ENCODE peak calls at places on chromosomes 4 and X, in eight cellular contexts. C is body of pancreas, J is heart right ventricle, X is aorta, Z is astrocyte of the spinal cord, L is NCI-H2029, S is NCI-H1092, H is substantia nigra. B is an unnamed sample.

GRCh38 chrX:30930679-30931078 is 41.6 kb upstream of the TAB3 start:
- DNase-seq in H (no peak), S (no peak), J (no peak), C (no peak), Z (no peak), X (no peak), L (no peak), B (no peak)

GRCh38 chr4:97507587-97508245 is 635.6 kb downstream of the STPG2 start:
- DNase-seq in L (no peak), X (no peak), J (no peak), C (no peak), H (no peak), Z (peak), S (no peak), B (no peak)

GRCh38 chr4:37641886-37642849 is 44.0 kb downstream of the RELL1 start:
- DNase-seq in J (no peak), C (no peak), Z (no peak), H (no peak), L (no peak), S (no peak), X (no peak), B (no peak)

GRCh38 chr4:138851626-138852443 is 163.7 kb upstream of the NOCT start:
- DNase-seq in C (no peak), Z (peak), L (no peak), X (no peak), J (no peak), H (no peak), S (peak), B (no peak)

GRCh38 chrX:92213781-92214180 is 434.6 kb downstream of the PCDH11X start:
- DNase-seq in L (no peak), X (no peak), C (no peak), Z (peak), S (no peak), H (no peak), J (no peak), B (no peak)

GRCh38 chr4:112633477-112634235 is 3.1 kb downstream of the ZGRF1 start:
- DNase-seq in Z (peak), C (no peak), L (no peak), S (peak), X (no peak), J (no peak), H (no peak), B (no peak)

GRCh38 chr4:79597266-79597665 is 189.2 kb upstream of the GK2 start:
- DNase-seq in S (no peak), H (no peak), J (no peak), C (no peak), L (no peak), Z (peak), X (no peak), B (no peak)

GRCh38 chrX:69133561-69134542 is 31.4 kb downstream of the PJA1 start:
- DNase-seq in X (no peak), H (no peak), S (peak), C (no peak), L (no peak), J (no peak), Z (peak), B (no peak)

GRCh38 chrX:67207912-67208311 is 335.9 kb upstream of the AR start:
- DNase-seq in S (no peak), L (no peak), Z (no peak), J (no peak), C (no peak), X (no peak), H (no peak), B (no peak)

GRCh38 chr4:85302756-85303155 is 172.2 kb upstream of the ARHGAP24 start:
- DNase-seq in L (no peak), X (no peak), C (no peak), J (no peak), S (no peak), H (no peak), Z (no peak), B (no peak)

GRCh38 chr4:87734936-87735335 is 64.4 kb upstream of the IBSP start:
- DNase-seq in J (no peak), C (no peak), Z (no peak), X (no peak), S (no peak), L (no peak), H (no peak), B (no peak)

GRCh38 chrX:71556026-71556425 is 22.2 kb upstream of the GCNA start:
- DNase-seq in S (no peak), X (no peak), J (no peak), H (no peak), C (no peak), L (no peak), Z (no peak), B (no peak)

GRCh38 chr4:147198411-147199051 is 252.9 kb upstream of the TTC29 start:
- DNase-seq in C (no peak), H (no peak), L (no peak), J (no peak), Z (no peak), X (no peak), S (no peak), B (no peak)